ENCODE peak calls at places on chromosome 1, in four cellular contexts. One of them, this sample, is unnamed.

GRCh38 chr1:5750186-5751170 is 241.7 kb downstream of the NPHP4 start:
- DNase-seq in kidney epithelial cell: no peak
- DNase-seq in WERI-Rb-1: no peak
- DNase-seq in HepG2: no peak
- DNase-seq in this sample: no peak

GRCh38 chr1:232571523-232571922 is 58.4 kb downstream of the SIPA1L2 start:
- DNase-seq in WERI-Rb-1: no peak
- DNase-seq in HepG2: no peak
- DNase-seq in kidney epithelial cell: no peak
- DNase-seq in this sample: no peak

GRCh38 chr1:109931189-109931672 is 20.6 kb downstream of the CSF1 start:
- DNase-seq in HepG2: peak
- DNase-seq in kidney epithelial cell: peak
- DNase-seq in WERI-Rb-1: peak
- DNase-seq in this sample: peak

GRCh38 chr1:97340951-97341350 is 579.9 kb downstream of the DPYD start:
- DNase-seq in kidney epithelial cell: no peak
- DNase-seq in HepG2: no peak
- DNase-seq in WERI-Rb-1: no peak
- DNase-seq in this sample: no peak

GRCh38 chr1:219568728-219569127 is 44.2 kb downstream of the ZC3H11B start:
- DNase-seq in WERI-Rb-1: no peak
- DNase-seq in HepG2: no peak
- DNase-seq in kidney epithelial cell: no peak
- DNase-seq in this sample: no peak

GRCh38 chr1:225657462-225657989 is 4.6 kb upstream of the ENAH start:
- DNase-seq in HepG2: peak
- DNase-seq in WERI-Rb-1: no peak
- DNase-seq in kidney epithelial cell: no peak
- DNase-seq in this sample: no peak

GRCh38 chr1:44359234-44359937 is 4.3 kb upstream of the ERI3 start:
- DNase-seq in kidney epithelial cell: no peak
- DNase-seq in WERI-Rb-1: no peak
- DNase-seq in HepG2: no peak
- DNase-seq in this sample: no peak

GRCh38 chr1:220706921-220707559 is 16.9 kb downstream of the C1orf115 start:
- DNase-seq in WERI-Rb-1: no peak
- DNase-seq in HepG2: no peak
- DNase-seq in kidney epithelial cell: no peak
- DNase-seq in this sample: no peak

GRCh38 chr1:125086611-125087010 is 3901.8 kb downstream of the SRGAP2C start:
- DNase-seq in kidney epithelial cell: no peak
- DNase-seq in WERI-Rb-1: no peak
- DNase-seq in HepG2: no peak
- DNase-seq in this sample: peak

GRCh38 chr1:85617582-85618237 is 37.1 kb downstream of the CCN1 start:
- DNase-seq in kidney epithelial cell: no peak
- DNase-seq in HepG2: no peak
- DNase-seq in WERI-Rb-1: no peak
- DNase-seq in this sample: no peak

GRCh38 chr1:219460561-219461511 is 152.1 kb downstream of the ZC3H11B start:
- DNase-seq in WERI-Rb-1: no peak
- DNase-seq in HepG2: no peak
- DNase-seq in kidney epithelial cell: no peak
- DNase-seq in this sample: no peak

GRCh38 chr1:246160398-246160797 is 346.7 kb downstream of the SMYD3 start:
- DNase-seq in WERI-Rb-1: no peak
- DNase-seq in kidney epithelial cell: no peak
- DNase-seq in HepG2: no peak
- DNase-seq in this sample: no peak

GRCh38 chr1:235775461-235775860 is 91.2 kb downstream of the LYST start:
- DNase-seq in HepG2: no peak
- DNase-seq in WERI-Rb-1: no peak
- DNase-seq in kidney epithelial cell: no peak
- DNase-seq in this sample: no peak

GRCh38 chr1:93702828-93703183 is 21.2 kb upstream of the BCAR3 start:
- DNase-seq in kidney epithelial cell: no peak
- DNase-seq in HepG2: no peak
- DNase-seq in WERI-Rb-1: no peak
- DNase-seq in this sample: no peak

GRCh38 chr1:2148691-2149090 is 45.9 kb downstream of the FAAP20 start:
- DNase-seq in HepG2: no peak
- DNase-seq in WERI-Rb-1: no peak
- DNase-seq in kidney epithelial cell: no peak
- DNase-seq in this sample: no peak

GRCh38 chr1:910311-910880 is 13.3 kb upstream of the SAMD11 start:
- DNase-seq in WERI-Rb-1: no peak
- DNase-seq in HepG2: no peak
- DNase-seq in kidney epithelial cell: no peak
- DNase-seq in this sample: no peak

GRCh38 chr1:115976062-115976899 is at the start of gene SLC22A15:
- DNase-seq in kidney epithelial cell: no peak
- DNase-seq in WERI-Rb-1: peak
- DNase-seq in HepG2: no peak
- DNase-seq in this sample: peak

GRCh38 chr1:244835276-244836134 is at the start of gene COX20:
- DNase-seq in kidney epithelial cell: no peak
- DNase-seq in WERI-Rb-1: no peak
- DNase-seq in HepG2: peak
- DNase-seq in this sample: no peak

GRCh38 chr1:193325042-193325441 is 138.6 kb upstream of the B3GALT2 start:
- DNase-seq in HepG2: no peak
- DNase-seq in kidney epithelial cell: no peak
- DNase-seq in WERI-Rb-1: no peak
- DNase-seq in this sample: no peak

GRCh38 chr1:176866011-176866410 is 298.5 kb downstream of the ASTN1 start:
- DNase-seq in kidney epithelial cell: no peak
- DNase-seq in HepG2: no peak
- DNase-seq in WERI-Rb-1: no peak
- DNase-seq in this sample: no peak

GRCh38 chr1:164785841-164786534 is 227.0 kb downstream of the PBX1 start:
- DNase-seq in kidney epithelial cell: no peak
- DNase-seq in HepG2: no peak
- DNase-seq in WERI-Rb-1: peak
- DNase-seq in this sample: no peak

GRCh38 chr1:222239130-222239529 is 308.8 kb downstream of the HHIPL2 start:
- DNase-seq in kidney epithelial cell: no peak
- DNase-seq in WERI-Rb-1: no peak
- DNase-seq in HepG2: no peak
- DNase-seq in this sample: no peak

GRCh38 chr1:87451229-87451900 is 122.7 kb downstream of the LMO4 start:
- DNase-seq in kidney epithelial cell: no peak
- DNase-seq in HepG2: no peak
- DNase-seq in WERI-Rb-1: no peak
- DNase-seq in this sample: no peak

GRCh38 chr1:57843760-57844159 is 419.9 kb upstream of the DAB1 start:
- DNase-seq in WERI-Rb-1: no peak
- DNase-seq in HepG2: no peak
- DNase-seq in kidney epithelial cell: peak
- DNase-seq in this sample: no peak

GRCh38 chr1:175338447-175339135 is 146.0 kb upstream of the KIAA0040 start:
- DNase-seq in WERI-Rb-1: peak
- DNase-seq in kidney epithelial cell: no peak
- DNase-seq in HepG2: peak
- DNase-seq in this sample: no peak
- TF ChIP-seq CTCF in WERI-Rb-1: peak
- TF ChIP-seq CTCF in kidney epithelial cell: peak
- TF ChIP-seq CTCF in HepG2: peak
- TF ChIP-seq CTCF in this sample: peak

GRCh38 chr1:32448773-32449456 is 16.0 kb upstream of the ZBTB8B start:
- DNase-seq in kidney epithelial cell: no peak
- DNase-seq in HepG2: peak
- DNase-seq in WERI-Rb-1: peak
- DNase-seq in this sample: no peak
- TF ChIP-seq CTCF in kidney epithelial cell: no peak
- TF ChIP-seq CTCF in HepG2: peak
- TF ChIP-seq CTCF in WERI-Rb-1: peak
- TF ChIP-seq CTCF in this sample: peak

DNA sequence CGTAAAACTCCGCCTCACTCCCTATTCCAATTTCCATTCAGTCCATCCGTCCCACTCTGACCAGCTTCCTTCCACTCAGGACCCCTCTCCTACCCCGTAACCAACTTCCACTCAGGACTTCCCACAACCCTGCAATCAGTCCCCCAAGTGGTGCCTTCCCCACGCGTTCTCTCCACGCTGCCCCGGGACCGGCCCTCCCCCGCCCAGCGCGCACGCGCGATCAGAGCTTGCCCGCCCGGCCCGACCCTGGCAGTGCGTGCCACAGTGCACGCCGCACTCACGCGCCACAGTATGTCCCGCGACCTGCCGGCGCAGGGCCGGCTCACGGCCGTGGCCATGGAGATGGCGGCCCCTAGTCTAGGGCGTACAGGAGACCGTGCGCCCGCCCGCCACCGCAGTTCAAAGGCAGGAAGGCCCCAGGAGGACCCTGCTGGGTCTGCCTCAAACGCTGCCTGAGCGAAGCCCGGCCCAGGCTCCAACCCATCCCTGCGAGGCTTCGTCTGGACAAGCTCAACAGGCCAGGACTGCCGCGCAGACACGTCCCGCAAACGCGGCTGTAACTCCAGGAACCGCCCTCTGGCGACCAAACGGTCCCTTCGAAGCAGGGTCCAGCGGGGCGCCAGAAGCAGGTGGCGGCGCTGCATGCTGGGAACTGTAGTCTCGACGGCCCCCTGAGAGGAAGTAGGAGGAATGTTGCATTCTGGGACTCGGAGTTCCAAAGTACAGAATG is at the start of gene NDC1:
- DNase-seq in WERI-Rb-1: peak
- DNase-seq in HepG2: peak
- DNase-seq in kidney epithelial cell: peak
- DNase-seq in this sample: peak
- TF ChIP-seq CTCF in WERI-Rb-1: peak
- TF ChIP-seq CTCF in HepG2: peak
- TF ChIP-seq CTCF in kidney epithelial cell: peak
- TF ChIP-seq CTCF in this sample: peak

GRCh38 chr1:118118469-118118868 is 66.6 kb downstream of the SPAG17 start:
- DNase-seq in kidney epithelial cell: no peak
- DNase-seq in WERI-Rb-1: no peak
- DNase-seq in HepG2: peak
- DNase-seq in this sample: no peak

GRCh38 chr1:118115567-118116272 is 69.3 kb downstream of the SPAG17 start:
- DNase-seq in WERI-Rb-1: no peak
- DNase-seq in HepG2: no peak
- DNase-seq in kidney epithelial cell: no peak
- DNase-seq in this sample: no peak

GRCh38 chr1:118117521-118117920 is 67.5 kb downstream of the SPAG17 start:
- DNase-seq in HepG2: no peak
- DNase-seq in WERI-Rb-1: no peak
- DNase-seq in kidney epithelial cell: no peak
- DNase-seq in this sample: no peak

GRCh38 chr1:118116401-118116800 is 68.6 kb downstream of the SPAG17 start:
- DNase-seq in HepG2: no peak
- DNase-seq in WERI-Rb-1: no peak
- DNase-seq in kidney epithelial cell: no peak
- DNase-seq in this sample: no peak

DNA sequence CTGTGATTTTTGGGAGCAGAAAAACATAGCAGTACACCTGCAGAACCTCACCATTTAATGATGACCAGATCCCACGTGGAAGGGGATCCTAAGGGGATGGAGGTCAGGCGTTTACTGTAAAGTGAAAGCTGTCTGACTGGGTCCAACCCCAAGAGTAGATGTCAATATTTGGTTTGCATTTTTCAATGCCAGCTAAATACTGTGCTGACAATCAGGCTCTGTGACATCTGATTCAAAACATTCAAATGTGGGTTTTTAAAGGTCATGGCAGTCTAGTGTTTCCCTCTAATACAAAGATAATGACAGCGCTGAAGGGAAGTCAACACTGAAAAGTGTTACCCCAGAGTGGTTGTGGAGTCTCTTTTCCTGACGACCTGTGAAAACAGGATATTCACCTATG is 68.1 kb downstream of the SPAG17 start:
- DNase-seq in WERI-Rb-1: no peak
- DNase-seq in HepG2: peak
- DNase-seq in kidney epithelial cell: no peak
- DNase-seq in this sample: no peak
- TF ChIP-seq CTCF in WERI-Rb-1: no peak
- TF ChIP-seq CTCF in HepG2: no peak
- TF ChIP-seq CTCF in kidney epithelial cell: no peak
- TF ChIP-seq CTCF in this sample: no peak

GRCh38 chr1:203048086-203048485 is 21.8 kb downstream of the PPFIA4 start:
- DNase-seq in HepG2: no peak
- DNase-seq in WERI-Rb-1: no peak
- DNase-seq in kidney epithelial cell: no peak
- DNase-seq in this sample: no peak
- TF ChIP-seq CTCF in HepG2: no peak
- TF ChIP-seq CTCF in WERI-Rb-1: no peak
- TF ChIP-seq CTCF in kidney epithelial cell: no peak
- TF ChIP-seq CTCF in this sample: no peak

DNA sequence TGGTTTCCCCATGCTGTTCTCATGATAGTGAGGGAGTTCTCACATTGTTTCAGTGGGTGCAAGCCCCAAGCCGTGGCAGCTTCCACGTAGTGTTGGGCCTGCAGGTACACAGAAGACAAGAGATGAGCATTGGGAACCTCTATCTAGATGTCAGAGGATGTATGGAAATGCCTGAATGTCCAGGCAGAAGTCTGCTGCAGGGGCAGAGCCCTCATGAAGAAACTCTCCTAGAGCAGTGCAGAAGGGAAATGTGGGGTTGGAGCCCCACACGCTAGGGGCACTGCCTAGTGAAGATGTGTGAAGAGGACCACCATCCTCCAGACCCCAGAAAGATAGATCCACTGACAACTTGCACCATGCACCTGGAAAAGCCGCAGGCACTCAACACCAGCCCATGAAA is 17.0 kb downstream of the GPR161 start:
- DNase-seq in HepG2: no peak
- DNase-seq in kidney epithelial cell: no peak
- DNase-seq in WERI-Rb-1: no peak
- DNase-seq in this sample: no peak
- TF ChIP-seq CTCF in HepG2: no peak
- TF ChIP-seq CTCF in kidney epithelial cell: no peak
- TF ChIP-seq CTCF in WERI-Rb-1: no peak
- TF ChIP-seq CTCF in this sample: no peak

DNA sequence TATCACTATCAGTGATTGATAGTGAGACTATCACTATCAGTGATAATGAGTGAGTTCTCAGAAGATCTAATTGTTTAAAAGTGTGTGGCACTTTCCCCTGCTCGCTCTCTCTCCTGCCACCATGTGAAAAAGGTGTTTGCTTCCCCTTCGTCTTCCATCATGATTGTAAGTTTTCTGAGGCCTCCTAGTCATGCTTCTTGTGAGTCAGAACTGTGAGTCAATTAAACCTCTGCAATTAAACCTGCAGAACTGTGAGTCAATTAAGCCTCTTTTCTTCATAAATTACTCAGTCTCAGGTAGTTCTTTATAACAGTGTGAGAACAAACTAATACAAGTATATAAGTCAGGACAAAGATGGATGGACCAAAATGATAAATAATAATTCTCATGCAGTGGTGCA is 7.0 kb upstream of the IL23R start:
- DNase-seq in kidney epithelial cell: no peak
- DNase-seq in WERI-Rb-1: no peak
- DNase-seq in HepG2: no peak
- DNase-seq in this sample: no peak
- TF ChIP-seq CTCF in kidney epithelial cell: no peak
- TF ChIP-seq CTCF in WERI-Rb-1: no peak
- TF ChIP-seq CTCF in HepG2: no peak
- TF ChIP-seq CTCF in this sample: no peak

This sample was measured in type B pancreatic cell.